ENCODE peak calls at places on chromosome 5, in five cellular contexts. S is H54, G is GM04504, T is HFFc6, R is NCI-H226. D is an unnamed sample.
A peak's percentile ranks its signal among the peaks of the same experiment; 100 is the strongest.

GRCh38 chr5:10588779-10589447 is 25.0 kb downstream of the ANKRD33B start:
- DNase-seq in S (no peak), G (no peak), T (no peak), R (no peak), D (no peak)

GRCh38 chr5:95822038-95822407 is 503 bp downstream of the GLRX start:
- DNase-seq in S (no peak), G (peak; percentile 17), T (peak; percentile 16), R (no peak), D (peak; percentile 29)

GRCh38 chr5:142697846-142698245 is 12.0 kb upstream of the FGF1 start:
- DNase-seq in S (no peak), G (no peak), T (peak; percentile 29), R (no peak), D (no peak)

GRCh38 chr5:169190860-169191259 is 110.1 kb downstream of the SLIT3 start:
- DNase-seq in S (no peak), G (no peak), T (no peak), R (no peak), D (no peak)

GRCh38 chr5:149581192-149581861 is at the start of gene ARHGEF37:
- DNase-seq in S (peak; percentile 42), G (no peak), T (peak; percentile 23), R (no peak), D (peak; percentile 13)

GRCh38 chr5:141879941-141880738 is 1.9 kb upstream of the PCDH1 start:
- DNase-seq in S (no peak), G (no peak), T (no peak), R (no peak), D (peak; percentile 53)

GRCh38 chr5:172188893-172189692 is 1.1 kb upstream of the STK10 start:
- DNase-seq in S (no peak), G (no peak), T (no peak), R (no peak), D (peak; percentile 18)

GRCh38 chr5:165573445-165573844 is 2068.0 kb downstream of the MAT2B start:
- DNase-seq in S (no peak), G (no peak), T (no peak), R (peak; percentile 9), D (no peak)

GRCh38 chr5:161549106-161549505 is 2.6 kb upstream of the GABRB2 start:
- DNase-seq in S (no peak), G (no peak), T (no peak), R (no peak), D (no peak)

GRCh38 chr5:160054831-160055230 is 45.9 kb downstream of the TTC1 start:
- DNase-seq in S (peak; percentile 73), G (peak; percentile 5), T (peak; percentile 43), R (peak; percentile 41), D (no peak)

GRCh38 chr5:1497795-1498622 is 25.8 kb downstream of the LPCAT1 start:
- DNase-seq in S (no peak), G (no peak), T (no peak), R (no peak), D (no peak)

GRCh38 chr5:66324357-66324756 is 180.3 kb downstream of the SREK1 start:
- DNase-seq in S (no peak), G (no peak), T (no peak), R (no peak), D (no peak)

D was measured in COLO829.